ENCODE peak calls at places on chromosomes 16 and 17, in eight cellular contexts. G, B, X, J, K, I, D and N are unnamed samples.

GRCh38 chr16:47317465-47318240 is 143.2 kb downstream of the ITFG1 start:
- DNase-seq in G (no peak), B (no peak), X (no peak), J (no peak), K (no peak), I (no peak), D (no peak), N (no peak)

GRCh38 chr16:50940275-50940854 is 198.5 kb downstream of the CYLD start:
- DNase-seq in G (no peak), B (no peak), X (no peak), J (no peak), K (no peak), I (no peak), D (no peak), N (no peak)

GRCh38 chr17:69574257-69575197 is 160.0 kb downstream of the MAP2K6 start:
- DNase-seq in G (no peak), B (no peak), X (no peak), J (no peak), K (no peak), I (no peak), D (peak), N (no peak)

GRCh38 chr17:40612510-40613244 is 34.9 kb downstream of the SMARCE1 start:
- DNase-seq in G (no peak), B (no peak), X (no peak), J (peak), K (no peak), I (no peak), D (no peak), N (no peak)

GRCh38 chr17:57999496-58000017 is 7.5 kb downstream of the SRSF1 start:
- DNase-seq in G (no peak), B (peak), X (peak), J (no peak), K (peak), I (peak), D (peak), N (no peak)

GRCh38 chr17:55067697-55068439 is 99.3 kb downstream of the STXBP4 start:
- DNase-seq in G (no peak), B (no peak), X (peak), J (no peak), K (no peak), I (no peak), D (no peak), N (no peak)

GRCh38 chr17:76384222-76384986 is at the start of gene SPHK1:
- DNase-seq in G (peak), B (no peak), X (peak), J (peak), K (peak), I (peak), D (no peak), N (peak)

GRCh38 chr16:68754117-68754792 is 17.2 kb downstream of the CDH1 start:
- DNase-seq in G (no peak), B (no peak), X (peak), J (no peak), K (no peak), I (no peak), D (no peak), N (no peak)

GRCh38 chr17:45170280-45170975 is 8.8 kb downstream of the HEXIM2 start:
- DNase-seq in G (no peak), B (no peak), X (no peak), J (no peak), K (no peak), I (no peak), D (no peak), N (no peak)

GRCh38 chr17:43169561-43170139 is 1.4 kb upstream of the NBR1 start:
- DNase-seq in G (peak), B (no peak), X (peak), J (peak), K (no peak), I (no peak), D (no peak), N (no peak)

GRCh38 chr17:16199093-16199492 is 16.2 kb downstream of the NCOR1 start:
- DNase-seq in G (no peak), B (no peak), X (no peak), J (no peak), K (no peak), I (no peak), D (no peak), N (no peak)

GRCh38 chr16:5557966-5558365 is 460.4 kb upstream of the EEF2KMT start:
- DNase-seq in G (no peak), B (no peak), X (no peak), J (no peak), K (no peak), I (no peak), D (no peak), N (no peak)

GRCh38 chr16:81014672-81015071 is 7.7 kb downstream of the CENPN start:
- DNase-seq in G (no peak), B (no peak), X (no peak), J (no peak), K (no peak), I (no peak), D (no peak), N (no peak)

GRCh38 chr16:8756755-8757154 is 40.7 kb downstream of the TMEM186 start:
- DNase-seq in G (no peak), B (no peak), X (no peak), J (no peak), K (no peak), I (no peak), D (no peak), N (no peak)

GRCh38 chr17:80729016-80729415 is 184.4 kb downstream of the RPTOR start:
- DNase-seq in G (no peak), B (no peak), X (no peak), J (no peak), K (no peak), I (no peak), D (no peak), N (no peak)

GRCh38 chr17:43068570-43069367 is 43.7 kb downstream of the RND2 start:
- DNase-seq in G (no peak), B (no peak), X (no peak), J (no peak), K (no peak), I (no peak), D (no peak), N (no peak)

GRCh38 chr16:56189990-56190902 is 1.0 kb upstream of the GNAO1 start:
- DNase-seq in G (no peak), B (no peak), X (no peak), J (no peak), K (no peak), I (no peak), D (no peak), N (no peak)

GRCh38 chr17:34826332-34826731 is 134.9 kb downstream of the CCT6B start:
- DNase-seq in G (no peak), B (no peak), X (no peak), J (no peak), K (no peak), I (no peak), D (no peak), N (no peak)

GRCh38 chr16:85206472-85207356 is 94.4 kb upstream of the CIBAR2 start:
- DNase-seq in G (no peak), B (no peak), X (no peak), J (no peak), K (no peak), I (no peak), D (no peak), N (no peak)